ENCODE peak calls at places on chromosomes 1 and 21, in ten cellular contexts. D is cerebellar cortex; V is stimulated activated CD8-positive, alpha-beta memory T cell treated with anti-CD3 and anti-CD28 coated beads, Interleukin-15, amount 100 ng/mL, for 48 hours; S is A549; P is CD4-positive, alpha-beta T cell; N is heart left ventricle; I is HFFc6; J is RWPE1; Q is stimulated activated CD4-positive, alpha-beta T cell treated with anti-CD3 and anti-CD28 coated beads, Interleukin-15, amount 100 ng/mL, for 24 hours; E is fibroblast of gingiva. W is an unnamed sample.
A peak's percentile ranks its signal among the peaks of the same experiment; 100 is the strongest.

GRCh38 chr1:162905174-162905573 is 44.2 kb upstream of the CCDC190 start:
- DNase-seq in D (no peak), V (no peak), S (no peak), P (no peak), N (no peak), I (no peak), J (no peak), Q (no peak), E (no peak), W (no peak)

GRCh38 chr1:215824245-215824644 is 257.1 kb downstream of the KCTD3 start:
- DNase-seq in D (no peak), V (no peak), S (no peak), P (no peak), N (no peak), I (no peak), J (no peak), Q (no peak), E (no peak), W (no peak)

GRCh38 chr1:52343982-52344381 is 22.0 kb downstream of the CC2D1B start:
- DNase-seq in D (no peak), V (no peak), S (no peak), P (no peak), N (no peak), I (no peak), J (no peak), Q (no peak), E (no peak), W (no peak)

GRCh38 chr1:184747089-184747955 is 7.3 kb downstream of the EDEM3 start:
- DNase-seq in D (no peak), V (no peak), S (no peak), P (no peak), N (no peak), I (no peak), J (no peak), Q (no peak), E (no peak), W (no peak)

GRCh38 chr1:91570105-91570448 is 69.4 kb downstream of the CDC7 start:
- DNase-seq in D (no peak), V (no peak), S (no peak), P (no peak), N (no peak), I (no peak), J (no peak), Q (no peak), E (no peak), W (no peak)

GRCh38 chr1:190179817-190180216 is 297.8 kb downstream of the BRINP3 start:
- DNase-seq in D (no peak), V (no peak), S (peak; percentile 2), P (no peak), N (no peak), I (no peak), J (no peak), Q (no peak), E (no peak), W (no peak)

GRCh38 chr1:211345719-211346118 is 19.1 kb downstream of the TRAF5 start:
- DNase-seq in D (no peak), V (no peak), S (no peak), P (no peak), N (no peak), I (no peak), J (no peak), Q (no peak), E (no peak), W (no peak)

GRCh38 chr1:207433435-207433834 is 20.7 kb upstream of the CR2 start:
- DNase-seq in D (no peak), V (no peak), S (no peak), P (no peak), N (no peak), I (no peak), J (no peak), Q (no peak), E (no peak), W (no peak)

GRCh38 chr1:119308806-119309205 is 59.8 kb upstream of the HAO2 start:
- DNase-seq in D (no peak), V (no peak), S (no peak), P (no peak), N (no peak), I (no peak), J (no peak), Q (no peak), E (no peak), W (no peak)

GRCh38 chr21:41612674-41613250 is 104.8 kb upstream of the TMPRSS2 start:
- DNase-seq in D (peak; percentile 16), V (no peak), S (peak; percentile 50), P (no peak), N (peak; percentile 80), I (peak; percentile 93), J (peak; percentile 91), Q (peak; percentile 42), E (peak; percentile 99), W (no peak)

GRCh38 chr1:154346276-154346914 is 21.1 kb downstream of the ATP8B2 start:
- DNase-seq in D (no peak), V (no peak), S (no peak), P (no peak), N (no peak), I (no peak), J (no peak), Q (no peak), E (no peak), W (no peak)

GRCh38 chr1:84271452-84272273 is 29.8 kb upstream of the SAMD13 start:
- DNase-seq in D (no peak), V (no peak), S (no peak), P (no peak), N (no peak), I (peak; percentile 18), J (no peak), Q (no peak), E (peak; percentile 15), W (peak; percentile 23)

GRCh38 chr21:34704119-34704518 is 35.3 kb downstream of the CLIC6 start:
- DNase-seq in D (no peak), V (no peak), S (no peak), P (no peak), N (no peak), I (peak; percentile 37), J (no peak), Q (no peak), E (peak; percentile 94), W (no peak)

GRCh38 chr1:231885209-231885854 is 258.7 kb downstream of the DISC1 start:
- DNase-seq in D (no peak), V (no peak), S (no peak), P (no peak), N (no peak), I (no peak), J (no peak), Q (no peak), E (no peak), W (no peak)

GRCh38 chr1:87140831-87141540 is 187.7 kb upstream of the LMO4 start:
- DNase-seq in D (no peak), V (no peak), S (no peak), P (no peak), N (no peak), I (no peak), J (peak; percentile 84), Q (no peak), E (no peak), W (no peak)

GRCh38 chr1:214615871-214616270 is 12.9 kb downstream of the CENPF start:
- DNase-seq in D (no peak), V (no peak), S (no peak), P (no peak), N (no peak), I (peak; percentile 12), J (no peak), Q (no peak), E (peak; percentile 36), W (no peak)

GRCh38 chr1:83845437-83846071 is 153.4 kb downstream of the TTLL7 start:
- DNase-seq in D (no peak), V (no peak), S (no peak), P (no peak), N (no peak), I (no peak), J (no peak), Q (no peak), E (peak; percentile 79), W (no peak)

GRCh38 chr21:45415943-45416611 is 11.1 kb downstream of the COL18A1 start:
- DNase-seq in D (no peak), V (no peak), S (no peak), P (no peak), N (peak; percentile 46), I (no peak), J (no peak), Q (no peak), E (no peak), W (no peak)

GRCh38 chr1:21663251-21663950 is 5.8 kb downstream of the RAP1GAP start:
- DNase-seq in D (peak; percentile 25), V (no peak), S (no peak), P (peak; percentile 17), N (peak; percentile 51), I (no peak), J (no peak), Q (no peak), E (no peak), W (no peak)

GRCh38 chr1:50180367-50180766 is 71.6 kb downstream of the ELAVL4 start:
- DNase-seq in D (no peak), V (no peak), S (no peak), P (no peak), N (no peak), I (no peak), J (no peak), Q (no peak), E (no peak), W (no peak)

GRCh38 chr21:45848352-45848751 is 133.2 kb upstream of the COL6A1 start:
- DNase-seq in D (peak; percentile 67), V (no peak), S (no peak), P (no peak), N (no peak), I (no peak), J (no peak), Q (no peak), E (no peak), W (no peak)

GRCh38 chr1:166947398-166948043 is 27.8 kb downstream of the ILDR2 start:
- DNase-seq in D (peak; percentile 24), V (peak; percentile 7), S (no peak), P (no peak), N (peak; percentile 66), I (peak; percentile 33), J (no peak), Q (peak; percentile 9), E (no peak), W (no peak)

GRCh38 chr1:77498918-77499317 is 183.5 kb downstream of the ZZZ3 start:
- DNase-seq in D (no peak), V (no peak), S (no peak), P (no peak), N (no peak), I (no peak), J (no peak), Q (no peak), E (no peak), W (no peak)

GRCh38 chr21:45551316-45551715 is 9.1 kb upstream of the SLC19A1 start:
- DNase-seq in D (no peak), V (no peak), S (peak; percentile 58), P (no peak), N (no peak), I (peak; percentile 80), J (peak; percentile 65), Q (peak; percentile 62), E (peak; percentile 44), W (no peak)

GRCh38 chr1:153973071-153973470 is 4.4 kb downstream of the JTB start:
- DNase-seq in D (no peak), V (no peak), S (no peak), P (no peak), N (no peak), I (no peak), J (no peak), Q (no peak), E (no peak), W (no peak)

GRCh38 chr1:68225781-68226180 is 6.5 kb downstream of the WLS start:
- DNase-seq in D (no peak), V (no peak), S (no peak), P (no peak), N (no peak), I (no peak), J (peak; percentile 67), Q (no peak), E (peak; percentile 33), W (no peak)

GRCh38 chr1:24295547-24295946 is 23.6 kb upstream of the GRHL3 start:
- DNase-seq in D (no peak), V (no peak), S (no peak), P (no peak), N (no peak), I (no peak), J (no peak), Q (no peak), E (no peak), W (no peak)

GRCh38 chr21:33947451-33948095 is 32.0 kb upstream of the ATP5PO start:
- DNase-seq in D (peak; percentile 94), V (peak; percentile 78), S (peak; percentile 91), P (peak; percentile 79), N (peak; percentile 79), I (peak; percentile 94), J (peak; percentile 97), Q (peak; percentile 89), E (peak; percentile 89), W (peak; percentile 68)